ENCODE peak calls at places on chromosomes 12 and 14, in six cellular contexts. U, S, H, A, R and J are unnamed samples.

GRCh38 chr14:103742499-103743255 is 27.1 kb downstream of the ZFYVE21 start:
- DNase-seq in U (no peak), S (no peak), H (no peak), A (no peak), R (no peak), J (no peak)

GRCh38 chr12:130832561-130833209 is 6.4 kb downstream of the STX2 start:
- DNase-seq in U (no peak), S (no peak), H (no peak), A (peak; percentile 51), R (no peak), J (peak; percentile 81)

GRCh38 chr12:132560831-132561783 is 49.3 kb downstream of the LRCOL1 start:
- DNase-seq in U (peak; percentile 96), S (peak; percentile 75), H (peak; percentile 90), A (peak; percentile 80), R (peak; percentile 44), J (peak; percentile 54)

GRCh38 chr14:50846171-50846880 is 15.4 kb upstream of the NIN start:
- DNase-seq in U (no peak), S (no peak), H (no peak), A (peak; percentile 57), R (no peak), J (peak; percentile 94)

GRCh38 chr14:54699087-54699530 is 132.2 kb downstream of the SAMD4A start:
- DNase-seq in U (no peak), S (no peak), H (no peak), A (no peak), R (peak; percentile 7), J (peak; percentile 70)

GRCh38 chr12:127642208-127642607 is 624.8 kb upstream of the TMEM132C start:
- DNase-seq in U (no peak), S (no peak), H (no peak), A (no peak), R (no peak), J (no peak)

GRCh38 chr14:91279354-91279753 is 34.9 kb upstream of the GPR68 start:
- DNase-seq in U (peak; percentile 62), S (no peak), H (no peak), A (no peak), R (no peak), J (no peak)

GRCh38 chr12:28611115-28611435 is 420.8 kb downstream of the CCDC91 start:
- DNase-seq in U (no peak), S (peak; percentile 21), H (no peak), A (peak; percentile 91), R (no peak), J (peak; percentile 91)

GRCh38 chr14:51458563-51458955 is 193.2 kb upstream of the FRMD6 start:
- DNase-seq in U (no peak), S (no peak), H (no peak), A (peak; percentile 90), R (no peak), J (peak; percentile 92)

GRCh38 chr14:51738754-51739153 is 87.0 kb downstream of the FRMD6 start:
- DNase-seq in U (no peak), S (peak; percentile 3), H (peak; percentile 42), A (no peak), R (peak; percentile 59), J (no peak)

GRCh38 chr14:73058923-73059311 is 583 bp downstream of the RBM25 start:
- DNase-seq in U (peak; percentile 62), S (no peak), H (peak; percentile 48), A (peak; percentile 45), R (no peak), J (peak; percentile 67)

GRCh38 chr14:23284654-23285529 is 1.0 kb downstream of the HOMEZ start:
- DNase-seq in U (no peak), S (no peak), H (no peak), A (no peak), R (peak; percentile 22), J (peak; percentile 51)

GRCh38 chr12:39632670-39633069 is 13.1 kb upstream of the ABCD2 start:
- DNase-seq in U (no peak), S (no peak), H (no peak), A (no peak), R (no peak), J (peak; percentile 4)

GRCh38 chr12:121483950-121484349 is 84.0 kb downstream of the RNF34 start:
- DNase-seq in U (no peak), S (no peak), H (no peak), A (no peak), R (no peak), J (no peak)

GRCh38 chr14:90567991-90568390 is 171.2 kb downstream of the CALM1 start:
- DNase-seq in U (no peak), S (no peak), H (peak; percentile 30), A (no peak), R (no peak), J (no peak)

DNA sequence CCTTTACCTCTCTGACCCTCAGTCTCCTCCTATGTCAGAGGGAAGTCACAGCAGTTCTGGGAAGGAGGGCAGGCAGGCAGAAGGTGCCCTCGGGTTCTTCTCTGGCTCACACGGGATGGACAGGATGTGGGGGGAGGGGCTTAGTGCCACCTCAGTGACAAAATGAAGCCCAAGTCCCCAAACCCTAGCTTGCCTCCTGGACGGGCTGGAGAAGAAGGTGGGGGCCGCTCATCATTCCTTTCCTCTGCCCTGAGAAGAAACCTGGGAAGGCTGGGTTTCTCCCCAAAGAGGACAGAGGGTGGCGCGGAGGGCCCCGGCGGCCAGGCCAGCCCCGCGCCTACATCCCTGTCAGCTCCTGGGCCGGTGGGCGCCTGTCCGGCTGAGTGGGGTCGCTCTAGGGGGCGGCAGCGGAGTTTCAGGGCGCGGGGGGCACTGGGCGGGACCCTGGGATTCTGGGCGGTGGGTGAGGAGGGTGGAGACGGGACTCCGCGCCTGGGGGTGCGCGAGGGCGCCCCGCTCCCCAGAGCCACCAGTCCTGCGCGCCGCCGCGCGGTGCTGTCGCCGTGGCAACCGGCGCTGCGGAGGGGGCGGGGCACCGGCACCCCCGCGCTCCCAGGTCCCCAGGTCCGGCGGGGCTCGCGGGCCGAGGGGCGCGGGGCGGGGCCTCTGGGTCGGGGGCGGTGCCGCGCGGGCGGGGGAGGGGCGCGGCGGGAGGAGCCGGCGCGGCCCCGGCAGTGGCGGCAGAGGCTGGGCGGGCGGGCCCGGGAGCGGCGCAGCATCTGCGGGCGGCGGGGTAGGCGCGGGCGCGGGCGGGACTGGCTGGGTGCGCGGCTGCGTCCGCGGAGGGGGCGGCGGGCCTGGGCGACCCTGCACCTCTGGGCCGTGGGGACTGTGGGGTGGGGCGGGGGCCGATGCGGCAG is at the start of gene TMEM121:
- DNase-seq in U (peak; percentile 93), S (no peak), H (peak; percentile 69), A (no peak), R (peak; percentile 33), J (peak; percentile 57)
- H3K4me3 ChIP-seq in U (peak within 1 kb of the TSS; percentile 64), S (peak within 1 kb of the TSS; percentile 49), H (peak within 1 kb of the TSS; percentile 47), A (peak within 1 kb of the TSS; percentile 75), R (peak within 1 kb of the TSS; percentile 67), J (peak within 1 kb of the TSS; percentile 75)

GRCh38 chr12:6698352-6699046 is 2.1 kb downstream of the PIANP start:
- DNase-seq in U (no peak), S (no peak), H (no peak), A (no peak), R (no peak), J (no peak)

GRCh38 chr12:6695313-6696045 is 5.1 kb downstream of the PIANP start:
- DNase-seq in U (no peak), S (no peak), H (no peak), A (no peak), R (no peak), J (no peak)

GRCh38 chr12:6699259-6699988 is 1.2 kb downstream of the PIANP start:
- DNase-seq in U (no peak), S (no peak), H (no peak), A (no peak), R (no peak), J (peak; percentile 20)

GRCh38 chr12:6696690-6697583 is 3.7 kb downstream of the PIANP start:
- DNase-seq in U (no peak), S (no peak), H (no peak), A (no peak), R (no peak), J (peak; percentile 38)

DNA sequence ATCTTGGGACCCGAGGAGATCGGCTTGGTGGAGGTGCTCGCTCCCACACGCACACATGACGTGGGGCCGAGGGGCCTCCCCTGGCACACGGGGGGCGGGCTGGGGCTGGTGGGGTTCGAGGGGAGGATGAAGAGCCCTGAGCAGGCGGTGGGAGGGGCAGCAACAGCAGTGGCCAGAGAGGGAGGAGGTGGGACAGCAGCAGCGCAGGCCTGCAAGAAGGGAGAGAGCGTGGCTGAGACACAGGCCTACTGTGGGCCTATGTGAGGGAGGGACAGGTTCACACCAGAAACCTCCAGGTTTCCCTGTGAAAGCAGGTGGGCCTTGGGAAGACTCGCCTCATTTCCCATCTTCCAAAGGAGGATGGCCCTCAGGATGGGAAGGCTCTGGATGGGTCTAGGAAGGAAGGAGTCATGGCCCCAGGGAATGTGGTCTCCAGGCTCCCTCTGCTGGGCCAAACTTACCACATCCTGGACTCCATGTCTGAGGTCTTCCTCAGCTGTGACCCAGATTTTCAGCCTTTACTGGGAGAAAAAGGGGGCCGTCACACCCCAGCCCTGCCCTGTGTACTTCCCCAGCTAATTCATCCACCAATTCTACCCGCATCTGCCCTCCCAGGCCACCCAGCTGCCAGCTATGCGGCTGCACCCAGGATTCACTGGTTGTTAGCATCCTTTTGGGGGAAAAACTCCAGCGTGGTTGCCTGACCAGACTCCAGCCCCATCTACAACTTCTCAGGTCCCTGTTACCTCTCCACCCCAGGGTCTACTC is 2.8 kb downstream of the PIANP start:
- DNase-seq in U (peak; percentile 75), S (peak; percentile 45), H (peak; percentile 72), A (peak; percentile 60), R (no peak), J (peak; percentile 81)
- H3K9ac ChIP-seq in U (no peak overlapping the region), S (no peak overlapping the region), H (no peak overlapping the region), A (no peak overlapping the region), R (no peak overlapping the region), J (no peak overlapping the region)

DNA sequence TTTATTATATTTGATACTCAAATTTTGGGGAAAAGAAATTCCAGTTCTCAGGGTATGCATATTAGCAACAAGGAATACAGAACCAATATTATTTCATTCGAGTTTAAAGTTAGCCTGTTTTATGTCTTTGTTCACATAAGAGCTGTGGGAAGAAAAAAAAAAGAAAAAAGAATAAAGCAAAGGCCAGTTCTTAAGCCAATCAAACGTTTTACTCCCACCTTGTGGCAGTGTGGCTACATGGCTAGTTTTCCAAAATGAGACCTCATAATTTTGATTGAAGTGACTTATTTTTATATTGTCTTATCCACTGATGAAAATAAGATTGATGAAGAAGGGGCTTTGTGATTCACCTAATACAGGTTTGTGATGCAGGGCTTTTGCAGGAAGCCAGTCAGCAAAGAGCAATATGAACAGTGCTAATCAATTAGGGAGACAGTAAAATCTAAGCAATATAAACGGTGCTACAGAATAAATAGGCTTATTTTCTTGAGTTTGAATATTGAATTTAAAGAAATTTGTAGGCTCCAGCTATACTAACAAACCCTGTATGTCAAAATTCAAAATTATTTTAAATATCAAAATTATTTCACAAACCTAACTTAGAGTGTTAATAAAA is 624.1 kb upstream of the FOXG1 start:
- DNase-seq in U (peak; percentile 38), S (no peak), H (peak; percentile 19), A (peak; percentile 65), R (no peak), J (no peak)
- TF ChIP-seq EZH2phosphoT487 in U (no peak), S (no peak), H (no peak), A (no peak), R (no peak), J (no peak)

GRCh38 chr14:105488781-105489606 is 2.1 kb upstream of the TEDC1 start:
- DNase-seq in U (no peak), S (no peak), H (peak; percentile 53), A (no peak), R (no peak), J (no peak)

GRCh38 chr14:105486974-105487448 is 325 bp downstream of the CRIP1 start:
- DNase-seq in U (no peak), S (no peak), H (peak; percentile 45), A (no peak), R (no peak), J (no peak)

GRCh38 chr14:105487986-105488777 is 1.5 kb downstream of the CRIP1 start:
- DNase-seq in U (no peak), S (no peak), H (no peak), A (no peak), R (peak; percentile 51), J (no peak)

GRCh38 chr14:105486333-105486973 is at the start of gene CRIP1:
- DNase-seq in U (no peak), S (no peak), H (no peak), A (no peak), R (no peak), J (no peak)

GRCh38 chr14:105487449-105487985 is 831 bp downstream of the CRIP1 start:
- DNase-seq in U (no peak), S (no peak), H (peak; percentile 58), A (no peak), R (peak; percentile 56), J (no peak)
- H3K4me3 ChIP-seq in U (no peak overlapping the region), S (peak overlapping the region; percentile 65), H (peak overlapping the region; percentile 42), A (peak overlapping the region; percentile 66), R (peak overlapping the region; percentile 87), J (peak overlapping the region; percentile 23)